ENCODE peak calls at places on chromosomes 16 and 17, in eight cellular contexts. F, L, G, M, I, Z, X and T are unnamed samples.

GRCh38 chr16:75053791-75054555 is 55.1 kb downstream of the ZNRF1 start:
- DNase-seq in F (no peak), L (no peak), G (peak; percentile 66), M (peak; percentile 94), I (peak; percentile 40), Z (peak; percentile 65), X (peak; percentile 55), T (peak; percentile 62)

GRCh38 chr16:54284931-54285413 is 1.6 kb downstream of the IRX3 start:
- DNase-seq in F (no peak), L (peak; percentile 38), G (no peak), M (no peak), I (no peak), Z (no peak), X (peak; percentile 46), T (no peak)

GRCh38 chr17:36913132-36913531 is 24.1 kb upstream of the LHX1 start:
- DNase-seq in F (no peak), L (no peak), G (no peak), M (no peak), I (no peak), Z (no peak), X (no peak), T (no peak)

GRCh38 chr17:34703533-34703932 is 124.2 kb downstream of the TMEM132E start:
- DNase-seq in F (peak; percentile 68), L (peak; percentile 93), G (no peak), M (no peak), I (no peak), Z (no peak), X (no peak), T (no peak)

GRCh38 chr17:16516594-16517018 is 24.6 kb upstream of the LRRC75A start:
- DNase-seq in F (peak; percentile 42), L (no peak), G (no peak), M (no peak), I (peak; percentile 22), Z (no peak), X (peak; percentile 22), T (no peak)

GRCh38 chr16:67734731-67735201 is 15.7 kb upstream of the GFOD2 start:
- DNase-seq in F (no peak), L (no peak), G (no peak), M (no peak), I (no peak), Z (no peak), X (no peak), T (no peak)

GRCh38 chr16:68190099-68190498 is 45.8 kb downstream of the ESRP2 start:
- DNase-seq in F (no peak), L (no peak), G (no peak), M (no peak), I (no peak), Z (no peak), X (no peak), T (no peak)

GRCh38 chr17:51120357-51120738 is 320 bp downstream of the SPAG9 start:
- DNase-seq in F (peak; percentile 49), L (no peak), G (peak; percentile 38), M (peak; percentile 60), I (no peak), Z (peak; percentile 59), X (peak; percentile 83), T (peak; percentile 57)

GRCh38 chr17:142876-143784 is 5.8 kb downstream of the SCGB1C2 start:
- DNase-seq in F (no peak), L (no peak), G (no peak), M (no peak), I (no peak), Z (no peak), X (no peak), T (peak; percentile 18)

GRCh38 chr17:67435122-67435521 is 58.0 kb downstream of the PITPNC1 start:
- DNase-seq in F (no peak), L (no peak), G (no peak), M (peak; percentile 40), I (no peak), Z (peak; percentile 34), X (no peak), T (no peak)

GRCh38 chr17:50127661-50128361 is 2.1 kb downstream of the SAMD14 start:
- DNase-seq in F (no peak), L (peak; percentile 55), G (no peak), M (no peak), I (no peak), Z (no peak), X (no peak), T (no peak)

GRCh38 chr16:55836158-55836611 is 3.3 kb upstream of the CES1 start:
- DNase-seq in F (no peak), L (no peak), G (no peak), M (no peak), I (no peak), Z (no peak), X (no peak), T (no peak)

GRCh38 chr17:7380855-7381683 is at the start of gene TNK1:
- DNase-seq in F (peak; percentile 82), L (peak; percentile 73), G (peak; percentile 84), M (peak; percentile 87), I (no peak), Z (peak; percentile 89), X (peak; percentile 64), T (peak; percentile 69)

GRCh38 chr16:88593489-88593888 is 23.3 kb downstream of the ZC3H18 start:
- DNase-seq in F (no peak), L (peak; percentile 35), G (no peak), M (no peak), I (no peak), Z (no peak), X (no peak), T (no peak)
- H3K36me3 ChIP-seq in F (peaks cover 74% of the 10 kb centered on the region), L (peaks cover 5% of the 10 kb centered on the region), G (no peaks in the 10 kb centered on the region), M (peaks cover 3% of the 10 kb centered on the region), I (peaks cover 46% of the 10 kb centered on the region), Z (peaks cover 65% of the 10 kb centered on the region), X (peaks cover 13% of the 10 kb centered on the region), T (no peaks in the 10 kb centered on the region)

GRCh38 chr16:85871756-85872155 is 27.2 kb upstream of the IRF8 start:
- DNase-seq in F (no peak), L (no peak), G (no peak), M (no peak), I (no peak), Z (no peak), X (no peak), T (no peak)

GRCh38 chr16:85870159-85870558 is 28.8 kb upstream of the IRF8 start:
- DNase-seq in F (no peak), L (peak; percentile 61), G (no peak), M (no peak), I (no peak), Z (no peak), X (no peak), T (no peak)

GRCh38 chr16:85867189-85867588 is 31.8 kb upstream of the IRF8 start:
- DNase-seq in F (no peak), L (no peak), G (no peak), M (no peak), I (no peak), Z (no peak), X (no peak), T (no peak)

GRCh38 chr16:85864965-85865364 is 34.0 kb upstream of the IRF8 start:
- DNase-seq in F (no peak), L (no peak), G (no peak), M (no peak), I (no peak), Z (no peak), X (no peak), T (no peak)

GRCh38 chr16:85868495-85868894 is 30.5 kb upstream of the IRF8 start:
- DNase-seq in F (no peak), L (no peak), G (no peak), M (no peak), I (no peak), Z (no peak), X (no peak), T (no peak)
- H3K4me1 ChIP-seq in F (no peaks in the 10 kb centered on the region), L (peaks cover 10% of the 10 kb centered on the region), G (no peaks in the 10 kb centered on the region), M (peaks cover 8% of the 10 kb centered on the region), I (no peaks in the 10 kb centered on the region), Z (peaks cover 8% of the 10 kb centered on the region), X (no peaks in the 10 kb centered on the region), T (no peaks in the 10 kb centered on the region)

DNA sequence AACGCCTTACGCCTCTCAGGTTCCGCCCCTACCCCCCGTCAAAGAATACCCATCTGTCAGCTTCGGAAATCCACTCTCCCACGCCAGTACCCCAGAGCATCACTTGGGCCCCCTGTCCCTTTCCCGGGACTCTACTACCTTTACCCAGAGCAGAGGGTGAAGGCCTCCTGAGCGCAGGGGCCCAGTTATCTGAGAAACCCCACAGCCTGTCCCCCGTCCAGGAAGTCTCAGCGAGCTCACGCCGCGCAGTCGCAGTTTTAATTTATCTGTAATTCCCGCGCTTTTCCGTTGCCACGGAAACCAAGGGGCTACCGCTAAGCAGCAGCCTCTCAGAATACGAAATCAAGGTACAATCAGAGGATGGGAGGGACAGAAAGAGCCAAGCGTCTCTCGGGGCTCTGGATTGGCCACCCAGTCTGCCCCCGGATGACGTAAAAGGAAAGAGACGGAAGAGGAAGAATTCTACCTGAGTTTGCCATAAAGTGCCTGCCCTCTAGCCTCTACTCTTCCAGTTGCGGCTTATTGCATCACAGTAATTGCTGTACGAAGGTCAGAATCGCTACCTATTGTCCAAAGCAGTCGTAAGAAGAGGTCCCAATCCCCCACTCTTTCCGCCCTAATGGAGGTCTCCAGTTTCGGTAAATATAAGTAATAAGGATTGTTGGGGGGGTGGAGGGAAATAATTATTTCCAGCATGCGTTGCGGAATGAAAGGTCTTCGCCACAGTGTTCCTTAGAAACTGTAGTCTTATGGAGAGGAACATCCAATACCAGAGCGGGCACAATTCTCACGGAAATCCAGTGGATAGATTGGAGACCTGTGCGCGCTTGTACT is at the start of gene BRCA1:
- DNase-seq in F (peak; percentile 95), L (peak; percentile 100), G (peak; percentile 96), M (peak; percentile 95), I (peak; percentile 99), Z (peak; percentile 93), X (peak; percentile 95), T (peak; percentile 89)
- TF ChIP-seq POLR2AphosphoS5 in F (peak; percentile 78), L (peak; percentile 79), G (peak; percentile 99), M (peak; percentile 83), I (peak; percentile 83), Z (peak; percentile 87), X (peak; percentile 92), T (peak; percentile 83)

GRCh38 chr17:75693500-75694481 is 26.7 kb downstream of the SAP30BP start:
- DNase-seq in F (no peak), L (peak; percentile 15), G (peak; percentile 97), M (peak; percentile 63), I (peak; percentile 76), Z (no peak), X (peak; percentile 85), T (peak; percentile 84)

GRCh38 chr17:75694536-75694935 is 26.7 kb upstream of the ITGB4 start:
- DNase-seq in F (no peak), L (no peak), G (no peak), M (no peak), I (no peak), Z (no peak), X (no peak), T (no peak)

GRCh38 chr17:75697651-75698291 is 23.5 kb upstream of the ITGB4 start:
- DNase-seq in F (no peak), L (no peak), G (peak; percentile 75), M (peak; percentile 46), I (no peak), Z (peak; percentile 65), X (no peak), T (peak; percentile 87)

GRCh38 chr17:75695141-75695829 is 26.0 kb upstream of the ITGB4 start:
- DNase-seq in F (no peak), L (no peak), G (no peak), M (no peak), I (peak; percentile 87), Z (no peak), X (no peak), T (no peak)

DNA sequence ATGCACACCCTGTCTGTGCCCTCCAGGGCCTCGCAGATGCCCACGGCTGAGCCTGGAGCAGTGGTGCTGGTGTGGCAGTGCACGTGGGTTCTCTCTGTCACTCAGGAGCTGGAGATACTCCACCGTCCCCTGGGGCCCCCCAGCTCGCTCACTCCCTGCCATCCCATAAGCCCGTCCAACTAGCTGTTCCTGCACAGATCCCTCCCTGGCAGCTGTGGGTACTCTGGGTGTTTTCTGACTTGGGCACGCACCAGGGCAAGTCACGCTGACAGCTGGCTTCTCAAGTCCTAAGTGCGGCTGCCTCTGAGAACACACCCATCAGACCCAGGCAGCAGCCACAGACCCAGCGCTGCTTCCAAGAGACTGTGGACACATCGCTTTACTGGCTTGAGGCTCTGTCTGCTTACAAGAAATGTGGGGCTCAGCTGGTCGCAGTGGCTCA is 25.4 kb upstream of the ITGB4 start:
- DNase-seq in F (no peak), L (no peak), G (peak; percentile 91), M (peak; percentile 74), I (no peak), Z (peak; percentile 82), X (no peak), T (no peak)
- H3K36me3 ChIP-seq in F (peaks cover 86% of the 10 kb centered on the region), L (peaks cover 8% of the 10 kb centered on the region), G (no peaks in the 10 kb centered on the region), M (no peaks in the 10 kb centered on the region), I (no peaks in the 10 kb centered on the region), Z (peaks cover 74% of the 10 kb centered on the region), X (peaks cover 24% of the 10 kb centered on the region), T (no peaks in the 10 kb centered on the region)